ENCODE peak calls at places on chromosome X, in five cellular contexts. One of them, this sample, is unnamed.

GRCh38 chrX:150446151-150446550 is 83.0 kb downstream of the MAMLD1 start:
- DNase-seq in esophagus squamous epithelium: no peak
- DNase-seq in fibroblast of lung: no peak
- DNase-seq in upper lobe of right lung: no peak
- DNase-seq in neural progenitor cell: peak; percentile 14
- DNase-seq in this sample: no peak

GRCh38 chrX:70444326-70445196 is at the start of gene DLG3:
- DNase-seq in esophagus squamous epithelium: no peak
- DNase-seq in fibroblast of lung: peak; percentile 41
- DNase-seq in upper lobe of right lung: no peak
- DNase-seq in neural progenitor cell: peak; percentile 81
- DNase-seq in this sample: peak; percentile 55

GRCh38 chrX:129833153-129834004 is 10.3 kb downstream of the ZDHHC9 start:
- DNase-seq in esophagus squamous epithelium: no peak
- DNase-seq in fibroblast of lung: peak; percentile 76
- DNase-seq in upper lobe of right lung: no peak
- DNase-seq in neural progenitor cell: no peak
- DNase-seq in this sample: no peak

GRCh38 chrX:30888526-30889146 is 418 bp downstream of the TAB3 start:
- DNase-seq in esophagus squamous epithelium: no peak
- DNase-seq in fibroblast of lung: no peak
- DNase-seq in upper lobe of right lung: no peak
- DNase-seq in neural progenitor cell: no peak
- DNase-seq in this sample: peak; percentile 51

GRCh38 chrX:45794995-45795337 is 594.3 kb upstream of the DIPK2B start:
- DNase-seq in esophagus squamous epithelium: no peak
- DNase-seq in fibroblast of lung: no peak
- DNase-seq in upper lobe of right lung: no peak
- DNase-seq in neural progenitor cell: no peak
- DNase-seq in this sample: no peak

GRCh38 chrX:77431227-77431626 is 16.0 kb upstream of the FGF16 start:
- DNase-seq in esophagus squamous epithelium: no peak
- DNase-seq in fibroblast of lung: peak; percentile 61
- DNase-seq in upper lobe of right lung: no peak
- DNase-seq in neural progenitor cell: no peak
- DNase-seq in this sample: no peak

GRCh38 chrX:28552882-28553829 is 34.1 kb upstream of the IL1RAPL1 start:
- DNase-seq in esophagus squamous epithelium: no peak
- DNase-seq in fibroblast of lung: no peak
- DNase-seq in upper lobe of right lung: no peak
- DNase-seq in neural progenitor cell: no peak
- DNase-seq in this sample: no peak

GRCh38 chrX:47573334-47574095 is 8.7 kb upstream of the TIMP1 start:
- DNase-seq in esophagus squamous epithelium: no peak
- DNase-seq in fibroblast of lung: peak; percentile 61
- DNase-seq in upper lobe of right lung: no peak
- DNase-seq in neural progenitor cell: peak; percentile 84
- DNase-seq in this sample: peak; percentile 75

GRCh38 chrX:18674417-18674787 is 2.5 kb upstream of the RS1 start:
- DNase-seq in esophagus squamous epithelium: peak; percentile 1
- DNase-seq in fibroblast of lung: no peak
- DNase-seq in upper lobe of right lung: peak; percentile 58
- DNase-seq in neural progenitor cell: peak; percentile 33
- DNase-seq in this sample: no peak

GRCh38 chrX:76148753-76149152 is 24.1 kb upstream of the PBDC1 start:
- DNase-seq in esophagus squamous epithelium: no peak
- DNase-seq in fibroblast of lung: peak; percentile 39
- DNase-seq in upper lobe of right lung: no peak
- DNase-seq in neural progenitor cell: peak; percentile 7
- DNase-seq in this sample: peak; percentile 39

GRCh38 chrX:129606918-129607317 is 47.8 kb downstream of the APLN start:
- DNase-seq in esophagus squamous epithelium: no peak
- DNase-seq in fibroblast of lung: peak; percentile 16
- DNase-seq in upper lobe of right lung: no peak
- DNase-seq in neural progenitor cell: peak; percentile 63
- DNase-seq in this sample: peak; percentile 71

GRCh38 chrX:10163031-10163430 is 6.3 kb downstream of the CLCN4 start:
- DNase-seq in esophagus squamous epithelium: no peak
- DNase-seq in fibroblast of lung: no peak
- DNase-seq in upper lobe of right lung: no peak
- DNase-seq in neural progenitor cell: no peak
- DNase-seq in this sample: no peak

GRCh38 chrX:11890843-11891514 is 132.9 kb downstream of the MSL3 start:
- DNase-seq in esophagus squamous epithelium: no peak
- DNase-seq in fibroblast of lung: no peak
- DNase-seq in upper lobe of right lung: peak; percentile 59
- DNase-seq in neural progenitor cell: no peak
- DNase-seq in this sample: peak; percentile 60

GRCh38 chrX:29478336-29479069 is 736.9 kb upstream of the MAGEB2 start:
- DNase-seq in esophagus squamous epithelium: no peak
- DNase-seq in fibroblast of lung: peak; percentile 13
- DNase-seq in upper lobe of right lung: no peak
- DNase-seq in neural progenitor cell: peak; percentile 64
- DNase-seq in this sample: peak; percentile 58

GRCh38 chrX:15985937-15986336 is 131.3 kb upstream of the AP1S2 start:
- DNase-seq in esophagus squamous epithelium: no peak
- DNase-seq in fibroblast of lung: peak; percentile 1
- DNase-seq in upper lobe of right lung: no peak
- DNase-seq in neural progenitor cell: no peak
- DNase-seq in this sample: no peak

GRCh38 chrX:13627306-13627705 is 25.6 kb upstream of the TCEANC start:
- DNase-seq in esophagus squamous epithelium: no peak
- DNase-seq in fibroblast of lung: no peak
- DNase-seq in upper lobe of right lung: no peak
- DNase-seq in neural progenitor cell: no peak
- DNase-seq in this sample: no peak

GRCh38 chrX:112341598-112341997 is 259.0 kb upstream of the TRPC5 start:
- DNase-seq in esophagus squamous epithelium: no peak
- DNase-seq in fibroblast of lung: peak; percentile 65
- DNase-seq in upper lobe of right lung: no peak
- DNase-seq in neural progenitor cell: no peak
- DNase-seq in this sample: no peak

GRCh38 chrX:338836-339400 is 20.3 kb upstream of the GTPBP6 start:
- DNase-seq in esophagus squamous epithelium: no peak
- DNase-seq in fibroblast of lung: no peak
- DNase-seq in upper lobe of right lung: peak; percentile 57
- DNase-seq in neural progenitor cell: no peak
- DNase-seq in this sample: no peak

GRCh38 chrX:53795583-53795982 is 109.1 kb upstream of the HUWE1 start:
- DNase-seq in esophagus squamous epithelium: no peak
- DNase-seq in fibroblast of lung: peak; percentile 1
- DNase-seq in upper lobe of right lung: no peak
- DNase-seq in neural progenitor cell: peak; percentile 18
- DNase-seq in this sample: peak; percentile 34

GRCh38 chrX:125710403-125711062 is 390.9 kb downstream of the TEX13C start:
- DNase-seq in esophagus squamous epithelium: peak; percentile 0
- DNase-seq in fibroblast of lung: no peak
- DNase-seq in upper lobe of right lung: peak; percentile 25
- DNase-seq in neural progenitor cell: peak; percentile 69
- DNase-seq in this sample: no peak

GRCh38 chrX:47148946-47149345 is 3.9 kb downstream of the RBM10 start:
- DNase-seq in esophagus squamous epithelium: no peak
- DNase-seq in fibroblast of lung: no peak
- DNase-seq in upper lobe of right lung: no peak
- DNase-seq in neural progenitor cell: no peak
- DNase-seq in this sample: peak; percentile 15

GRCh38 chrX:17552251-17552650 is 177.3 kb downstream of the NHS start:
- DNase-seq in esophagus squamous epithelium: no peak
- DNase-seq in fibroblast of lung: peak; percentile 78
- DNase-seq in upper lobe of right lung: no peak
- DNase-seq in neural progenitor cell: no peak
- DNase-seq in this sample: no peak

GRCh38 chrX:143648705-143649104 is 12.8 kb upstream of the SLITRK4 start:
- DNase-seq in esophagus squamous epithelium: no peak
- DNase-seq in fibroblast of lung: no peak
- DNase-seq in upper lobe of right lung: no peak
- DNase-seq in neural progenitor cell: peak; percentile 38
- DNase-seq in this sample: peak; percentile 27

GRCh38 chrX:55057691-55058249 is 17.1 kb upstream of the PAGE2B start:
- DNase-seq in esophagus squamous epithelium: no peak
- DNase-seq in fibroblast of lung: peak; percentile 12
- DNase-seq in upper lobe of right lung: no peak
- DNase-seq in neural progenitor cell: peak; percentile 26
- DNase-seq in this sample: peak; percentile 5

DNA sequence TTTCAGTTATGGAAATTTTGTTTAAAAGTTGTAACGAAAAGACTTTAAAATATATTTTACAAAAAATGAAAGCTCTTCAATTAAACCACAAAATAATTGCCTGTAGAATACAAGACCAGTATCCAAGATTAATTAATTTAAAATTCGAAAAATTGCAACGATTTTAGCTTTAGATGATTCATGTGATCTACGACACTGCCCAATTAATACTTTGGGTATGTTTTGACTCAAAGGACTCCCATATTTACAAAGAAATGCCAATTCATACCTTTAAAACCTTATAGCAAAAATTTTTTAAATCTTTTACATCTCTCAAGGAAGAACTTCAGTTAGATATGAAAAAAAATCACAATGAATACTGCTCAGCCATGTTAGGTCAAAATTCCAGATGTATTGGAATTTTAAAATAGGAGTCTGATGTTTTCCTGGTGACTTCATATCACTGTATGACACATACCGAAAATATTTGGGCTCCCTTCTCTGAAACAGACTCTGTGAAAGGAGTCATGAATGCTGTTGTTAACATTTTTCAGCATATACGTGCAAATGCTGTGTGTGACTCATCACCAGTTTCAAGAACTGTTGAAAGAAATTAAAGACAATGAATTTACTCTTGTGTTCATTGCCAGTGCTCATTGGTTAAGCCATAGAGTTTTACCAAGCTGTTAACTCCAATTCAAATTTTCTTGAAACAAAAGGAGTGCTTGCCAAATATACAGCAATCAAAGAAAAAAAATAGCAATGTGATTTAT is 13.8 kb upstream of the SMS start:
- DNase-seq in esophagus squamous epithelium: no peak
- DNase-seq in fibroblast of lung: peak; percentile 97
- DNase-seq in upper lobe of right lung: no peak
- DNase-seq in neural progenitor cell: no peak
- DNase-seq in this sample: peak; percentile 94
- H3K4me3 ChIP-seq in esophagus squamous epithelium: no peak overlapping the region
- H3K4me3 ChIP-seq in fibroblast of lung: no peak overlapping the region
- H3K4me3 ChIP-seq in upper lobe of right lung: peak overlapping the region; percentile 23
- H3K4me3 ChIP-seq in neural progenitor cell: no peak overlapping the region
- H3K4me3 ChIP-seq in this sample: no peak overlapping the region

GRCh38 chrX:119635799-119636198 is 29.6 kb upstream of the NKRF start:
- DNase-seq in esophagus squamous epithelium: no peak
- DNase-seq in fibroblast of lung: no peak
- DNase-seq in upper lobe of right lung: no peak
- DNase-seq in neural progenitor cell: no peak
- DNase-seq in this sample: no peak
- H3K4me1 ChIP-seq in esophagus squamous epithelium: no peaks in the 10 kb centered on the region
- H3K4me1 ChIP-seq in fibroblast of lung: no peaks in the 10 kb centered on the region
- H3K4me1 ChIP-seq in upper lobe of right lung: no peaks in the 10 kb centered on the region
- H3K4me1 ChIP-seq in neural progenitor cell: no peaks in the 10 kb centered on the region
- H3K4me1 ChIP-seq in this sample: no peaks in the 10 kb centered on the region

DNA sequence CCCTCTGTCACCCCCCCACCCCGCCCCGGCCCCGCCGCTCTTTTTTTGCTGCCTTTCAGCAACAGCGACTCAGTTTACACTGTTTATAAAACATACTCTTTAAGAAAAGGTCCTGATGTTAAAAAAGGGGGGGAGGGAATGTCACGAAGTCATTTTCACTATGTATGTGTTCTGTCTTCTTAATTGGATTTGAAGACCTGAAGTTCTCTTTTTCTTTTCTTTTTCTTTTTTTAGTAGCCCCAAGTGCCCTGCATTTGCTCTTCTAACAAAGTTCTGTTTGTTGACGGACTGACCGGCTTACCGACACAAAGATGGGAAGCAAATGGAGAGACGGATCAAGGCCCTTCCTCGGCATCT is 2.5 kb upstream of the CITED1 start:
- DNase-seq in esophagus squamous epithelium: no peak
- DNase-seq in fibroblast of lung: no peak
- DNase-seq in upper lobe of right lung: no peak
- DNase-seq in neural progenitor cell: no peak
- DNase-seq in this sample: no peak
- H3K4me3 ChIP-seq in esophagus squamous epithelium: peak overlapping the region; percentile 67
- H3K4me3 ChIP-seq in fibroblast of lung: no peak overlapping the region
- H3K4me3 ChIP-seq in upper lobe of right lung: peak overlapping the region; percentile 30
- H3K4me3 ChIP-seq in neural progenitor cell: peak overlapping the region; percentile 42
- H3K4me3 ChIP-seq in this sample: no peak overlapping the region

DNA sequence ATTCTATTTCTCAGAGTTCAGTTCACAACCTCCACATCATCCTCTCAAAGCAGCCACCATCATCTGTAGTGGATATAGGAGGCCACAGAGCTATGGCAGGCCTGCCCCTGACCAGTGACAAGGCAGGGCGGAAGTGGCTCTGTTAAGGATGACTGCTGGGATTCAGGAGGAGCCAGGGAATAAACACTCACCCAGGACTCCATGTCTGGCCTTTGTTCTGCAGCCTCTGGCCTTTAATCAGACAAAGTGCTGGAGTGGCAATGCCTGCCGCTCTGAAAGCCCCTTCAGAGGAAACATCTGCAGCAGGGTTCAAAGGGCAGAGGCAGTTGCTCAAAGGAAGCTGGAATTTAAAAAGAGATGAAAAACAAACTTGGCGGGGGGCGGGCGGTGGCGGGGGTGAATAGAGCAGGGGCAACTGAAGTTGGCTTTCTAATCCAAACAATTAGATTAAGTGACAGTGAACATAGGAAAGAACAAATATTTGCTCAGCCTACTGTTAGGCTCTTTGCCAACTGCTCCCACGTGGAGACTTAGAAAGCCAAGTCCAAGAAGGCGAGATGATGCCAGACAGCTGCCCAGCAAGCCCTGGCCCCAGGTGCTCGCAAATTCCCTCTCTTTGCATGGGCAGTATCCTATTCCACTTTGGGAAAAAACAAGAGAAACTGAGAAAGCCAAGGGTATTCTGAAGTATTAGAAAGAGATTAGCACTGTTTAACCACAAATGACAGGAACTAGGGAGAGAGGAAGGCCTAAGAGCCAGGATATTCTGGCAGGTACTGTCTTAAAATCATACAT is 5.5 kb downstream of the MPP1 start:
- DNase-seq in esophagus squamous epithelium: no peak
- DNase-seq in fibroblast of lung: peak; percentile 28
- DNase-seq in upper lobe of right lung: no peak
- DNase-seq in neural progenitor cell: peak; percentile 80
- DNase-seq in this sample: no peak
- H3K4me1 ChIP-seq in esophagus squamous epithelium: peaks cover 4% of the 10 kb centered on the region
- H3K4me1 ChIP-seq in fibroblast of lung: peaks cover 2% of the 10 kb centered on the region
- H3K4me1 ChIP-seq in upper lobe of right lung: peaks cover 21% of the 10 kb centered on the region
- H3K4me1 ChIP-seq in neural progenitor cell: no peaks in the 10 kb centered on the region
- H3K4me1 ChIP-seq in this sample: no peaks in the 10 kb centered on the region

This sample was measured in cardiac muscle cell.